ENCODE peak calls at places on chromosomes 4 and X, in seven cellular contexts. One of them, this sample, is unnamed.

GRCh38 chr4:93809773-93810172 is 18.8 kb upstream of the ATOH1 start:
- DNase-seq in IMR-90: no peak
- DNase-seq in suprapubic skin: no peak
- DNase-seq in body of pancreas: peak; percentile 78
- DNase-seq in lower lobe of right lung: no peak
- DNase-seq in adrenal gland: peak; percentile 78
- DNase-seq in mesendoderm: no peak
- DNase-seq in this sample: no peak

GRCh38 chr4:39719804-39720580 is 22.1 kb downstream of the UBE2K start:
- DNase-seq in lower lobe of right lung: no peak
- DNase-seq in mesendoderm: no peak
- DNase-seq in body of pancreas: no peak
- DNase-seq in suprapubic skin: no peak
- DNase-seq in adrenal gland: no peak
- DNase-seq in IMR-90: peak; percentile 71
- DNase-seq in this sample: no peak

GRCh38 chrX:118727686-118728339 is 407 bp downstream of the IL13RA1 start:
- DNase-seq in lower lobe of right lung: peak; percentile 67
- DNase-seq in IMR-90: peak; percentile 10
- DNase-seq in body of pancreas: peak; percentile 54
- DNase-seq in adrenal gland: peak; percentile 48
- DNase-seq in mesendoderm: peak; percentile 18
- DNase-seq in suprapubic skin: peak; percentile 73
- DNase-seq in this sample: no peak

GRCh38 chr4:38314663-38315062 is 349.3 kb upstream of the KLF3 start:
- DNase-seq in lower lobe of right lung: no peak
- DNase-seq in suprapubic skin: no peak
- DNase-seq in mesendoderm: no peak
- DNase-seq in IMR-90: no peak
- DNase-seq in body of pancreas: peak; percentile 76
- DNase-seq in adrenal gland: no peak
- DNase-seq in this sample: no peak

GRCh38 chrX:18698762-18699650 is 8.4 kb upstream of the PPEF1 start:
- DNase-seq in body of pancreas: no peak
- DNase-seq in IMR-90: no peak
- DNase-seq in adrenal gland: no peak
- DNase-seq in mesendoderm: no peak
- DNase-seq in suprapubic skin: no peak
- DNase-seq in lower lobe of right lung: no peak
- DNase-seq in this sample: no peak

GRCh38 chrX:125646195-125646594 is 326.5 kb downstream of the TEX13C start:
- DNase-seq in adrenal gland: no peak
- DNase-seq in lower lobe of right lung: no peak
- DNase-seq in IMR-90: no peak
- DNase-seq in body of pancreas: no peak
- DNase-seq in mesendoderm: no peak
- DNase-seq in suprapubic skin: no peak
- DNase-seq in this sample: no peak

GRCh38 chrX:96985046-96985445 is 101.3 kb downstream of the RPA4 start:
- DNase-seq in IMR-90: peak; percentile 25
- DNase-seq in adrenal gland: no peak
- DNase-seq in suprapubic skin: no peak
- DNase-seq in body of pancreas: no peak
- DNase-seq in mesendoderm: peak; percentile 44
- DNase-seq in lower lobe of right lung: no peak
- DNase-seq in this sample: no peak

GRCh38 chrX:63889001-63889400 is 104.0 kb upstream of the ARHGEF9 start:
- DNase-seq in adrenal gland: no peak
- DNase-seq in IMR-90: peak; percentile 41
- DNase-seq in mesendoderm: peak; percentile 9
- DNase-seq in lower lobe of right lung: no peak
- DNase-seq in body of pancreas: no peak
- DNase-seq in suprapubic skin: no peak
- DNase-seq in this sample: no peak

GRCh38 chr4:61533140-61533539 is 333.0 kb downstream of the ADGRL3 start:
- DNase-seq in adrenal gland: no peak
- DNase-seq in suprapubic skin: no peak
- DNase-seq in IMR-90: peak; percentile 7
- DNase-seq in lower lobe of right lung: no peak
- DNase-seq in body of pancreas: no peak
- DNase-seq in mesendoderm: no peak
- DNase-seq in this sample: no peak

GRCh38 chr4:141215030-141215429 is 5.7 kb upstream of the ZNF330 start:
- DNase-seq in lower lobe of right lung: no peak
- DNase-seq in body of pancreas: no peak
- DNase-seq in IMR-90: no peak
- DNase-seq in suprapubic skin: no peak
- DNase-seq in mesendoderm: no peak
- DNase-seq in adrenal gland: no peak
- DNase-seq in this sample: no peak

GRCh38 chrX:54495814-54496516 is at the start of gene FGD1:
- DNase-seq in adrenal gland: peak; percentile 79
- DNase-seq in mesendoderm: peak; percentile 62
- DNase-seq in suprapubic skin: no peak
- DNase-seq in body of pancreas: peak; percentile 81
- DNase-seq in IMR-90: peak; percentile 41
- DNase-seq in lower lobe of right lung: peak; percentile 64
- DNase-seq in this sample: peak; percentile 19

GRCh38 chr4:73704314-73705055 is 35.9 kb upstream of the CXCL8 start:
- DNase-seq in suprapubic skin: no peak
- DNase-seq in lower lobe of right lung: no peak
- DNase-seq in mesendoderm: peak; percentile 16
- DNase-seq in adrenal gland: peak; percentile 79
- DNase-seq in IMR-90: peak; percentile 100
- DNase-seq in body of pancreas: peak; percentile 74
- DNase-seq in this sample: no peak

GRCh38 chr4:24794111-24794860 is 1.1 kb upstream of the SOD3 start:
- DNase-seq in adrenal gland: no peak
- DNase-seq in suprapubic skin: peak; percentile 75
- DNase-seq in mesendoderm: peak; percentile 63
- DNase-seq in body of pancreas: no peak
- DNase-seq in lower lobe of right lung: no peak
- DNase-seq in IMR-90: peak; percentile 72
- DNase-seq in this sample: no peak

GRCh38 chrX:131828482-131828881 is 194.6 kb upstream of the STK26 start:
- DNase-seq in suprapubic skin: no peak
- DNase-seq in IMR-90: no peak
- DNase-seq in mesendoderm: peak; percentile 41
- DNase-seq in lower lobe of right lung: no peak
- DNase-seq in body of pancreas: peak; percentile 20
- DNase-seq in adrenal gland: no peak
- DNase-seq in this sample: no peak

GRCh38 chrX:14936561-14936960 is 63.3 kb downstream of the MOSPD2 start:
- DNase-seq in suprapubic skin: no peak
- DNase-seq in body of pancreas: no peak
- DNase-seq in adrenal gland: no peak
- DNase-seq in lower lobe of right lung: peak; percentile 35
- DNase-seq in IMR-90: peak; percentile 81
- DNase-seq in mesendoderm: peak; percentile 56
- DNase-seq in this sample: no peak

GRCh38 chr4:987689-988513 is 1.1 kb downstream of the IDUA start:
- DNase-seq in IMR-90: no peak
- DNase-seq in adrenal gland: peak; percentile 23
- DNase-seq in suprapubic skin: no peak
- DNase-seq in mesendoderm: no peak
- DNase-seq in lower lobe of right lung: no peak
- DNase-seq in body of pancreas: no peak
- DNase-seq in this sample: no peak

GRCh38 chrX:2430265-2430825 is 70.4 kb downstream of the DHRSX start:
- DNase-seq in lower lobe of right lung: peak; percentile 81
- DNase-seq in mesendoderm: no peak
- DNase-seq in body of pancreas: no peak
- DNase-seq in adrenal gland: no peak
- DNase-seq in suprapubic skin: peak; percentile 68
- DNase-seq in IMR-90: peak; percentile 4
- DNase-seq in this sample: no peak

GRCh38 chr4:108370291-108370690 is 201.6 kb upstream of the LEF1 start:
- DNase-seq in adrenal gland: no peak
- DNase-seq in body of pancreas: no peak
- DNase-seq in lower lobe of right lung: no peak
- DNase-seq in mesendoderm: no peak
- DNase-seq in IMR-90: no peak
- DNase-seq in suprapubic skin: no peak
- DNase-seq in this sample: peak; percentile 46

GRCh38 chrX:67622053-67622452 is 78.2 kb downstream of the AR start:
- DNase-seq in suprapubic skin: no peak
- DNase-seq in mesendoderm: no peak
- DNase-seq in IMR-90: no peak
- DNase-seq in adrenal gland: no peak
- DNase-seq in body of pancreas: no peak
- DNase-seq in lower lobe of right lung: no peak
- DNase-seq in this sample: no peak

GRCh38 chr4:125368684-125369083 is 53.9 kb downstream of the FAT4 start:
- DNase-seq in body of pancreas: no peak
- DNase-seq in lower lobe of right lung: no peak
- DNase-seq in mesendoderm: no peak
- DNase-seq in IMR-90: peak; percentile 84
- DNase-seq in adrenal gland: no peak
- DNase-seq in suprapubic skin: no peak
- DNase-seq in this sample: no peak

GRCh38 chr4:73450398-73451004 is 14.5 kb downstream of the AFP start:
- DNase-seq in lower lobe of right lung: no peak
- DNase-seq in body of pancreas: peak; percentile 47
- DNase-seq in IMR-90: peak; percentile 89
- DNase-seq in suprapubic skin: no peak
- DNase-seq in adrenal gland: no peak
- DNase-seq in mesendoderm: peak; percentile 85
- DNase-seq in this sample: no peak

GRCh38 chr4:27930976-27931375 is 1070.3 kb downstream of the STIM2 start:
- DNase-seq in mesendoderm: no peak
- DNase-seq in IMR-90: no peak
- DNase-seq in body of pancreas: no peak
- DNase-seq in suprapubic skin: no peak
- DNase-seq in adrenal gland: no peak
- DNase-seq in lower lobe of right lung: no peak
- DNase-seq in this sample: no peak

GRCh38 chr4:52715914-52716313 is 35.3 kb downstream of the ERVMER34-1 start:
- DNase-seq in adrenal gland: no peak
- DNase-seq in suprapubic skin: no peak
- DNase-seq in lower lobe of right lung: no peak
- DNase-seq in mesendoderm: no peak
- DNase-seq in IMR-90: no peak
- DNase-seq in body of pancreas: no peak
- DNase-seq in this sample: no peak

GRCh38 chr4:9691221-9692065 is 90.0 kb upstream of the DRD5 start:
- DNase-seq in IMR-90: peak; percentile 6
- DNase-seq in adrenal gland: peak; percentile 96
- DNase-seq in suprapubic skin: peak; percentile 98
- DNase-seq in mesendoderm: peak; percentile 98
- DNase-seq in body of pancreas: peak; percentile 97
- DNase-seq in lower lobe of right lung: peak; percentile 98
- DNase-seq in this sample: peak; percentile 88
- H3K27ac ChIP-seq in IMR-90: no peak overlapping the region
- H3K27ac ChIP-seq in adrenal gland: no peak overlapping the region
- H3K27ac ChIP-seq in suprapubic skin: peak overlapping the region; percentile 75
- H3K27ac ChIP-seq in mesendoderm: peak overlapping the region; percentile 23
- H3K27ac ChIP-seq in body of pancreas: peak overlapping the region; percentile 64
- H3K27ac ChIP-seq in lower lobe of right lung: peak overlapping the region; percentile 67
- H3K27ac ChIP-seq in this sample: peak overlapping the region; percentile 77

GRCh38 chrX:17294561-17294960 is 80.4 kb upstream of the NHS start:
- DNase-seq in suprapubic skin: no peak
- DNase-seq in adrenal gland: no peak
- DNase-seq in lower lobe of right lung: no peak
- DNase-seq in body of pancreas: no peak
- DNase-seq in IMR-90: no peak
- DNase-seq in mesendoderm: no peak
- DNase-seq in this sample: no peak
- H3K27me3 ChIP-seq in suprapubic skin: no peaks in the 10 kb centered on the region
- H3K27me3 ChIP-seq in adrenal gland: no peaks in the 10 kb centered on the region
- H3K27me3 ChIP-seq in lower lobe of right lung: no peaks in the 10 kb centered on the region
- H3K27me3 ChIP-seq in body of pancreas: no peaks in the 10 kb centered on the region
- H3K27me3 ChIP-seq in IMR-90: peaks cover 3% of the 10 kb centered on the region
- H3K27me3 ChIP-seq in mesendoderm: no peaks in the 10 kb centered on the region
- H3K27me3 ChIP-seq in this sample: no peaks in the 10 kb centered on the region

GRCh38 chr4:57109530-57109846 is 697 bp downstream of the IGFBP7 start:
- DNase-seq in IMR-90: no peak
- DNase-seq in mesendoderm: no peak
- DNase-seq in body of pancreas: no peak
- DNase-seq in suprapubic skin: no peak
- DNase-seq in lower lobe of right lung: no peak
- DNase-seq in adrenal gland: no peak
- DNase-seq in this sample: no peak
- H3K27ac ChIP-seq in IMR-90: peak overlapping the region; percentile 76
- H3K27ac ChIP-seq in mesendoderm: no peak overlapping the region
- H3K27ac ChIP-seq in body of pancreas: peak overlapping the region; percentile 84
- H3K27ac ChIP-seq in suprapubic skin: peak overlapping the region; percentile 94
- H3K27ac ChIP-seq in lower lobe of right lung: peak overlapping the region; percentile 90
- H3K27ac ChIP-seq in adrenal gland: peak overlapping the region; percentile 73
- H3K27ac ChIP-seq in this sample: no peak overlapping the region

GRCh38 chr4:54090804-54091623 is 8.9 kb upstream of the GSX2 start:
- DNase-seq in IMR-90: peak; percentile 33
- DNase-seq in suprapubic skin: no peak
- DNase-seq in body of pancreas: peak; percentile 53
- DNase-seq in lower lobe of right lung: peak; percentile 57
- DNase-seq in mesendoderm: no peak
- DNase-seq in adrenal gland: no peak
- DNase-seq in this sample: no peak
- H3K27me3 ChIP-seq in IMR-90: peaks cover 2% of the 10 kb centered on the region
- H3K27me3 ChIP-seq in suprapubic skin: peaks cover 40% of the 10 kb centered on the region
- H3K27me3 ChIP-seq in body of pancreas: no peaks in the 10 kb centered on the region
- H3K27me3 ChIP-seq in lower lobe of right lung: peaks cover 56% of the 10 kb centered on the region
- H3K27me3 ChIP-seq in mesendoderm: peaks cover 43% of the 10 kb centered on the region
- H3K27me3 ChIP-seq in adrenal gland: peaks cover 16% of the 10 kb centered on the region
- H3K27me3 ChIP-seq in this sample: peaks cover 11% of the 10 kb centered on the region

DNA sequence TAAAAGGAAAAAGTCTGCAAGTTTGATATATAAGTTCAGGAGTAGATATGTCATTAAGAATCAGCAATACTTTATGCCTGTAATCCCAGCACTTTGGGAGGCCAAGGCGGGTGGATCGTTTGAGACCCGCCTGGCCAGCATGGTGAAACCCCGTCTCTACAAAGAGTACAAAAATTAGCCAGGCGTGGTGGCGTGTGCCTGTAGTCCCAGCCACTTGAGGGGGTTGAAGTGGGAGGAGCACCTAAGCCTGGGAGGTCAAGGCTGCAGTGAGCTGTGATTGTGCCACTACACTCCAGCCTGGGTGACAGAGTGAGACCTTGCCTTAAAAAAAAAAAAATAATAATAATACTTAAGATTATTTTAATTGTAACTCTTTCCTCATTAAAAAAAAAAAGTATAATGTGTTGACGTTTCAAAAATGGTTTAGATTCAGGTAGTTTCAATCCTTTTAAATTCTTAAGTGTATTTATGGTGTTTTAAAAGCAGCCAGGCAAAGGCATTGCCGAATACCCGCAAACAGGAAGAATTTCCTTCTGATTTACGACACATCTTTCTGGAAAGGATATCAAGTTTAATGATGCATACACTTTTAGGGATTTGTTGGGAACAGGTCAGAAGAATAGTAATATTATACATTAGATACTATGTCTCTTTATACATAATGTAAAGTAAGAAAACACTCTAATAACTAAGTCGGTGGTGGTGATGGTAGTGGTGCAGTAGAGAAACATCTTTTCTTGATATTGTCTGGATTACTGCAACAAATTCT is 80.9 kb downstream of the KDM6A start:
- DNase-seq in IMR-90: no peak
- DNase-seq in body of pancreas: no peak
- DNase-seq in mesendoderm: no peak
- DNase-seq in suprapubic skin: no peak
- DNase-seq in lower lobe of right lung: peak; percentile 46
- DNase-seq in adrenal gland: no peak
- DNase-seq in this sample: no peak
- H3K27ac ChIP-seq in IMR-90: no peak overlapping the region
- H3K27ac ChIP-seq in body of pancreas: no peak overlapping the region
- H3K27ac ChIP-seq in mesendoderm: no peak overlapping the region
- H3K27ac ChIP-seq in suprapubic skin: no peak overlapping the region
- H3K27ac ChIP-seq in lower lobe of right lung: no peak overlapping the region
- H3K27ac ChIP-seq in adrenal gland: no peak overlapping the region
- H3K27ac ChIP-seq in this sample: no peak overlapping the region